ENCODE peak calls at places on chromosomes 6 and 20, in five cellular contexts. T, D, X, W and J are unnamed samples.

GRCh38 chr20:58755062-58755697 is 62.6 kb downstream of the NPEPL1 start:
- DNase-seq in X (no peak), T (no peak), W (no peak), D (no peak), J (no peak)

GRCh38 chr6:298233-299049 is 6.2 kb downstream of the DUSP22 start:
- DNase-seq in T (no peak), W (no peak), X (no peak), D (no peak), J (no peak)

GRCh38 chr20:23268792-23269354 is 81.7 kb upstream of the NXT1 start:
- DNase-seq in W (no peak), T (no peak), D (no peak), X (no peak), J (no peak)

GRCh38 chr20:1001981-1002681 is at the start of gene RSPO4:
- DNase-seq in W (no peak), T (no peak), D (no peak), X (no peak), J (no peak)

GRCh38 chr6:127786109-127786508 is 114.7 kb downstream of the THEMIS start:
- DNase-seq in D (no peak), X (no peak), W (no peak), T (no peak), J (no peak)

GRCh38 chr20:61683721-61684120 is 382.0 kb downstream of the TAF4 start:
- DNase-seq in X (peak), D (no peak), W (no peak), T (no peak), J (no peak)

GRCh38 chr20:13771853-13772453 is 12.8 kb downstream of the ESF1 start:
- DNase-seq in T (no peak), D (peak), X (no peak), W (no peak), J (no peak)

GRCh38 chr6:7148100-7148822 is 40.5 kb downstream of the RREB1 start:
- DNase-seq in X (peak), T (no peak), D (no peak), W (peak), J (no peak)

GRCh38 chr6:75376347-75377024 is 91.9 kb upstream of the TMEM30A start:
- DNase-seq in D (no peak), X (peak), W (no peak), T (no peak), J (no peak)

GRCh38 chr20:2470051-2470431 is 548 bp downstream of the SNRPB start:
- DNase-seq in W (peak), T (peak), X (peak), D (peak), J (peak)

GRCh38 chr6:7051780-7052440 is 55.9 kb upstream of the RREB1 start:
- DNase-seq in T (peak), W (peak), D (peak), X (no peak), J (no peak)

GRCh38 chr6:20744911-20745557 is 210.8 kb downstream of the CDKAL1 start:
- DNase-seq in X (no peak), W (no peak), D (no peak), T (no peak), J (no peak)

GRCh38 chr6:145155411-145155810 is 579.9 kb downstream of the EPM2A start:
- DNase-seq in D (no peak), W (no peak), X (no peak), T (no peak), J (no peak)

GRCh38 chr6:53750112-53750511 is 44.7 kb upstream of the LRRC1 start:
- DNase-seq in W (no peak), T (no peak), X (no peak), D (no peak), J (no peak)

GRCh38 chr20:22312744-22313346 is 271.5 kb downstream of the FOXA2 start:
- DNase-seq in T (peak), X (peak), D (peak), W (peak), J (no peak)

GRCh38 chr6:140441256-140441655 is 1066.8 kb upstream of the CITED2 start:
- DNase-seq in T (peak), X (peak), D (peak), W (peak), J (no peak)

GRCh38 chr6:54697423-54697822 is 149.1 kb upstream of the FAM83B start:
- DNase-seq in W (no peak), X (peak), D (peak), T (no peak), J (no peak)

GRCh38 chr20:58141971-58142842 is 86.2 kb downstream of the ANKRD60 start:
- DNase-seq in D (no peak), T (no peak), X (no peak), W (no peak), J (no peak)

GRCh38 chr20:41631826-41632225 is 13.6 kb upstream of the CHD6 start:
- DNase-seq in X (peak), T (no peak), D (peak), W (no peak), J (no peak)

GRCh38 chr6:3869632-3870527 is 20.7 kb downstream of the FAM50B start:
- DNase-seq in D (no peak), T (no peak), X (no peak), W (no peak), J (no peak)

GRCh38 chr6:166031275-166031674 is 136.4 kb downstream of the TBXT start:
- DNase-seq in W (no peak), D (no peak), X (no peak), T (no peak), J (no peak)

GRCh38 chr6:154289818-154290508 is 66.6 kb downstream of the IPCEF1 start:
- DNase-seq in X (no peak), D (no peak), W (no peak), T (no peak), J (no peak)

GRCh38 chr20:38387953-38388352 is 41.7 kb downstream of the LBP start:
- DNase-seq in D (no peak), X (no peak), W (no peak), T (no peak), J (no peak)

GRCh38 chr6:25312034-25312620 is 33.0 kb downstream of the CARMIL1 start:
- DNase-seq in W (no peak), X (peak), T (no peak), D (peak), J (no peak)

GRCh38 chr20:48850681-48851299 is 23.0 kb upstream of the PREX1 start:
- DNase-seq in T (no peak), W (no peak), D (no peak), X (no peak), J (no peak)

GRCh38 chr6:158910484-158911075 is 89.4 kb downstream of the RSPH3 start:
- DNase-seq in X (peak), T (no peak), W (no peak), D (no peak), J (no peak)

GRCh38 chr6:135002229-135002844 is 52.3 kb downstream of the HBS1L start:
- DNase-seq in T (no peak), X (no peak), D (peak), W (no peak), J (no peak)

GRCh38 chr6:162962093-162962492 is 234.3 kb downstream of the PACRG start:
- DNase-seq in T (no peak), D (no peak), X (no peak), W (no peak), J (no peak)

GRCh38 chr6:160933256-160933655 is 58.3 kb upstream of the MAP3K4 start:
- DNase-seq in X (no peak), W (no peak), T (no peak), D (no peak), J (no peak)

GRCh38 chr6:82088978-82089855 is 158.3 kb downstream of the IBTK start:
- DNase-seq in D (peak), W (no peak), T (no peak), X (no peak), J (no peak)

GRCh38 chr20:59835448-59836395 is 97.7 kb downstream of the SYCP2 start:
- DNase-seq in W (no peak), T (peak), D (peak), X (peak), J (no peak)

GRCh38 chr6:166008441-166009369 is 158.9 kb downstream of the TBXT start:
- DNase-seq in D (peak), X (no peak), W (no peak), T (peak), J (peak)

GRCh38 chr6:44446626-44447297 is 59.3 kb downstream of the CDC5L start:
- DNase-seq in W (no peak), T (no peak), X (peak), D (no peak), J (no peak)

GRCh38 chr6:1552296-1552761 is 57.4 kb upstream of the FOXC1 start:
- DNase-seq in T (no peak), W (no peak), D (peak), X (peak), J (no peak)

GRCh38 chr6:10407018-10407673 is 7.7 kb downstream of the TFAP2A start:
- DNase-seq in W (no peak), X (peak), D (no peak), T (no peak), J (no peak)

GRCh38 chr6:37365791-37366190 is 12.0 kb downstream of the RNF8 start:
- DNase-seq in W (no peak), T (no peak), D (peak), X (no peak), J (no peak)

GRCh38 chr6:162952343-162952871 is 224.6 kb downstream of the PACRG start:
- DNase-seq in X (no peak), T (no peak), W (no peak), D (no peak), J (no peak)

GRCh38 chr20:37389844-37390275 is 43.9 kb downstream of the SRC start:
- DNase-seq in X (no peak), W (no peak), T (no peak), D (no peak), J (no peak)

GRCh38 chr6:126724821-126725220 is 384.9 kb downstream of the CENPW start:
- DNase-seq in D (peak), W (no peak), X (no peak), T (no peak), J (no peak)

GRCh38 chr6:56004421-56004820 is 129.0 kb upstream of the BMP5 start:
- DNase-seq in T (no peak), W (no peak), X (peak), D (peak), J (no peak)

GRCh38 chr6:5509106-5509505 is 247.8 kb downstream of the FARS2 start:
- DNase-seq in T (no peak), W (no peak), D (no peak), X (no peak), J (no peak)

GRCh38 chr6:5506575-5506974 is 245.3 kb downstream of the FARS2 start:
- DNase-seq in T (no peak), W (no peak), D (no peak), X (no peak), J (no peak)

GRCh38 chr6:5506149-5506548 is 244.8 kb downstream of the FARS2 start:
- DNase-seq in W (no peak), D (no peak), T (no peak), X (no peak), J (no peak)

GRCh38 chr6:5504078-5504477 is 242.8 kb downstream of the FARS2 start:
- DNase-seq in X (no peak), D (no peak), W (no peak), T (no peak), J (no peak)

DNA sequence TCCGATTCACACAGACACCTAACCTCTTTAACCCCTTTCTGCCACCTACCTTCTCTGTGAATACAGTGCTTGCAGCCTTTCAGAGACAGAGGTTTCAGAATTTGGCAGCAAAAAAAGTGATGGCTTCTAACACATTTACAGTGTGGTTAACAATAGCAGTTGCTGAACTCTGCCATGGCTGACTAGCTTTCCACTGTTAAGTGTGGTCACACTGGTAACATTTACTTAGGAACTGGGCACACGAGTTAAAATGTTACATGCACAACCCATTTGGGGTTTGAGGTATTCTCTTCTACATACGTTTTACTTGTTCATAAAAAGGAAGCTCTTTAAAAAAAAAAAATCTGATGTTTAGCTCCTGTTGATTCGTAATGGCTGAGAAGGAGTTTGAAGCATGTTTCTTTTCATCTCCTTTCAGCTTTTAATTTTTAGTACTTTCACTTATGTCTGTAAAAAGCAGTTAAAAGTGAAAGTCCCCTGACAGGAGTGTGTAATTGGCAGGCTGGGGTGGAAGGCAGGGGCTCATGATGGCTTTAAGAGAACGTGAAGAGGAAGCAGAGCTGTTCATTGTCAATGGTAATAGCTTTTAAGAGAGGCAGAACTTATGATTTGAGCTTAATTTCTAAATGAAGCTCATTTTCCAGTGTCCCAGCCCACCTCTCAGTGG is 245.9 kb downstream of the FARS2 start:
- DNase-seq in W (no peak), X (no peak), D (no peak), T (no peak), J (no peak)
- H3K27ac ChIP-seq in W (no peak), X (no peak), D (no peak), T (no peak), J (no peak)

DNA sequence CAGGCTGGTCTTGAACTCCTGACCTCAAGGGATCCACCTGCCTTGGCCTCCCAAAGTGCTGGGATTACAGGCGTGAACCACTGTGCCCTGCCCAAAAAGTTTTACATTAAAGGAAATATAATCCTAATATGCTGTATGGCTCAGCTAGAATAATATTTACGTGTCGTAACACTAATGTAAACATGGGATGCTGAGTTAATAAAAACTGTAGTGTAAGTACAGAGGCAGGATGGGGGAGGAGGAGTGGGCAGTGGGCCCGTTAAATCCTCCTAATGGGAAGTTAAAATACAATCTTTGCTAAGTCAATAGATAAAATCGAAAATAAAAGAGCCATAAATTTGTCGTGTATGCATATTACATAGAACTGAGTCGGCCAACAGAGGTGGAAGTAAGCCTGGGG is 12.1 kb upstream of the IP6K3 start:
- DNase-seq in D (no peak), X (no peak), T (no peak), W (no peak), J (no peak)
- H3K27ac ChIP-seq in D (no peak), X (no peak), T (no peak), W (no peak), J (no peak)

GRCh38 chr6:108363113-108363512 is 68.3 kb downstream of the AFG1L start:
- DNase-seq in T (no peak), X (no peak), D (no peak), W (no peak), J (no peak)
- H3K27ac ChIP-seq in T (no peak), X (no peak), D (no peak), W (no peak), J (no peak)

GRCh38 chr6:106974999-106975698 is 620 bp upstream of the CD24 start:
- DNase-seq in D (peak), W (peak), T (peak), X (peak), J (no peak)

GRCh38 chr6:106973018-106973840 is 1.3 kb downstream of the CD24 start:
- DNase-seq in X (peak), T (no peak), D (no peak), W (peak), J (no peak)

GRCh38 chr6:106974337-106974998 is at the start of gene CD24:
- DNase-seq in X (peak), W (peak), T (peak), D (no peak), J (no peak)

GRCh38 chr6:106972500-106972899 is 2.0 kb downstream of the CD24 start:
- DNase-seq in W (peak), T (no peak), X (peak), D (no peak), J (no peak)

GRCh38 chr6:106973841-106974336 is 640 bp downstream of the CD24 start:
- DNase-seq in T (no peak), D (no peak), X (peak), W (peak), J (no peak)
- H3K27ac ChIP-seq in T (no peak), D (no peak), X (peak), W (peak), J (peak)

GRCh38 chr20:6792789-6793188 is 25.3 kb downstream of the BMP2 start:
- DNase-seq in X (no peak), W (no peak), T (no peak), D (no peak), J (no peak)
- H3K27ac ChIP-seq in X (no peak), W (no peak), T (no peak), D (no peak), J (no peak)

DNA sequence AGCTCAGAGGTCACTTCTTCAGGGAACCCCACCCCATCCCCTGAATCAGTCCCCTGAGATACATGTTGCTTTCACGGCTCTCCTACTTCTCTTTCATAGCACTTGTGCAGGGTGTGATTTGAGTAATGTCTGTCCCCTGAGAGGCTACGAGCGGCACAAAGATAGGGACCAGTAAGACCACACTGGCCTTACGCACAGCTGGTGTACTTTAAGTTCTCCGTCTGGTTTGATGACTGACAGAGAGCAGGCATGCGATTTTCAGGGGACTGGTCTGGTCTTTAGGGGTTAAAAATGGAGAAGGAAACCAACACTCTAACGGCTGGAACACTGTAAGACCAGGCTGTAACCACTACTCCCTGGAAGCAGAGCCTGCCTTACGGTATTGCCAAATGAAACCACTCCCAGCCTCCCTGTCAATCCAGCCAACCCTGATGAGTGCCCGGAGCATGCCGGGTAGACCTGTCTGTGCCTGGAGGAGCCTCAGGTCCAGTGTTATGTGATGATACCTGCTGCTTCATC is 47.1 kb downstream of the ELMO2 start:
- DNase-seq in W (no peak), D (no peak), T (no peak), X (no peak), J (no peak)
- H3K27ac ChIP-seq in W (no peak), D (no peak), T (no peak), X (no peak), J (no peak)